ENCODE peak calls at places on chromosomes 7 and 10, in eight cellular contexts. I is activated CD4-positive, alpha-beta T cell treated with anti-CD3 and anti-CD28 coated beads, Interleukin-2, amount 10 ng/mL, durations not matched to agents 7 days and 5 days; N is AG20443; T is CD4-positive, CD25-positive, alpha-beta regulatory T cell; R is Ammon's horn; J is adrenal gland; U is amygdala; Y is anterior cingulate cortex. K is an unnamed sample.

GRCh38 chr10:96044686-96045085 is 1.3 kb downstream of the CCNJ start:
- DNase-seq in J (no peak), N (peak; percentile 16), I (no peak), T (no peak), U (no peak), Y (no peak), R (peak; percentile 8), K (no peak)

GRCh38 chr10:109892087-109892486 is 31.2 kb downstream of the XPNPEP1 start:
- DNase-seq in Y (no peak), T (no peak), N (no peak), R (no peak), J (no peak), U (no peak), I (no peak), K (no peak)

GRCh38 chr7:116363637-116364432 is 135.7 kb upstream of the CAV2 start:
- DNase-seq in N (no peak), U (no peak), Y (no peak), R (no peak), J (no peak), I (no peak), T (no peak), K (no peak)

GRCh38 chr7:155861480-155861868 is 49.2 kb upstream of the SHH start:
- DNase-seq in I (peak; percentile 4), J (no peak), T (no peak), R (no peak), Y (no peak), N (no peak), U (no peak), K (no peak)

GRCh38 chr10:114925675-114926204 is 12.3 kb upstream of the TRUB1 start:
- DNase-seq in J (peak; percentile 78), R (no peak), Y (no peak), N (peak; percentile 49), U (no peak), T (no peak), I (no peak), K (no peak)

GRCh38 chr10:8811201-8811600 is 756.7 kb downstream of the GATA3 start:
- DNase-seq in J (no peak), T (no peak), R (no peak), Y (no peak), I (no peak), N (no peak), U (no peak), K (no peak)

GRCh38 chr7:18356195-18356645 is 139.3 kb upstream of the HDAC9 start:
- DNase-seq in U (no peak), T (peak; percentile 17), Y (no peak), R (no peak), I (no peak), N (peak; percentile 60), J (no peak), K (no peak)

GRCh38 chr10:89262331-89263020 is 10.9 kb upstream of the LIPA start:
- DNase-seq in Y (no peak), I (no peak), R (no peak), J (peak; percentile 62), U (no peak), N (peak; percentile 28), T (no peak), K (no peak)

GRCh38 chr10:116099031-116099430 is 174.0 kb downstream of the GFRA1 start:
- DNase-seq in I (no peak), N (peak; percentile 32), T (no peak), J (no peak), Y (no peak), R (no peak), U (no peak), K (no peak)